ENCODE peak calls at places on chromosomes 13 and 19, in four cellular contexts. One of them, this sample, is unnamed. For H3K27me3, the result is how much of the 10 kb centered on the place peaks cover.

GRCh38 chr13:37148501-37148900 is 43.0 kb upstream of the CSNK1A1L start:
- DNase-seq in psoas muscle: no peak
- DNase-seq in right atrium auricular region: no peak
- DNase-seq in left ventricle myocardium inferior: no peak
- DNase-seq in this sample: no peak

GRCh38 chr19:7881910-7882309 is 6.4 kb upstream of the LRRC8E start:
- DNase-seq in psoas muscle: no peak
- DNase-seq in left ventricle myocardium inferior: no peak
- DNase-seq in right atrium auricular region: no peak
- DNase-seq in this sample: no peak

GRCh38 chr13:42707596-42707995 is 73.8 kb upstream of the FAM216B start:
- DNase-seq in psoas muscle: no peak
- DNase-seq in left ventricle myocardium inferior: no peak
- DNase-seq in right atrium auricular region: no peak
- DNase-seq in this sample: no peak

GRCh38 chr13:100933841-100934240 is 259.2 kb upstream of the TMTC4 start:
- DNase-seq in right atrium auricular region: no peak
- DNase-seq in left ventricle myocardium inferior: no peak
- DNase-seq in psoas muscle: no peak
- DNase-seq in this sample: no peak

GRCh38 chr13:114128624-114129522 is 3.5 kb downstream of the RASA3 start:
- DNase-seq in psoas muscle: peak
- DNase-seq in right atrium auricular region: peak
- DNase-seq in left ventricle myocardium inferior: peak
- DNase-seq in this sample: peak

GRCh38 chr19:50330365-50331078 is 1.3 kb upstream of the KCNC3 start:
- DNase-seq in right atrium auricular region: no peak
- DNase-seq in psoas muscle: peak
- DNase-seq in left ventricle myocardium inferior: peak
- DNase-seq in this sample: peak

GRCh38 chr13:44317752-44318550 is 55.7 kb upstream of the SERP2 start:
- DNase-seq in left ventricle myocardium inferior: no peak
- DNase-seq in psoas muscle: no peak
- DNase-seq in right atrium auricular region: no peak
- DNase-seq in this sample: no peak

GRCh38 chr13:24741016-24741662 is 22.8 kb upstream of the RNF17 start:
- DNase-seq in right atrium auricular region: no peak
- DNase-seq in left ventricle myocardium inferior: no peak
- DNase-seq in psoas muscle: no peak
- DNase-seq in this sample: no peak

GRCh38 chr19:28437390-28438346 is 775.3 kb downstream of the UQCRFS1 start:
- DNase-seq in left ventricle myocardium inferior: no peak
- DNase-seq in right atrium auricular region: no peak
- DNase-seq in psoas muscle: no peak
- DNase-seq in this sample: no peak

GRCh38 chr13:95355491-95355890 is 54.2 kb upstream of the ABCC4 start:
- DNase-seq in left ventricle myocardium inferior: no peak
- DNase-seq in psoas muscle: no peak
- DNase-seq in right atrium auricular region: no peak
- DNase-seq in this sample: no peak

GRCh38 chr13:29878101-29878500 is 27.7 kb upstream of the UBL3 start:
- DNase-seq in left ventricle myocardium inferior: no peak
- DNase-seq in psoas muscle: no peak
- DNase-seq in right atrium auricular region: no peak
- DNase-seq in this sample: no peak

GRCh38 chr13:94711561-94712286 is 621 bp downstream of the SOX21 start:
- DNase-seq in psoas muscle: no peak
- DNase-seq in left ventricle myocardium inferior: no peak
- DNase-seq in right atrium auricular region: no peak
- DNase-seq in this sample: no peak

GRCh38 chr13:20482275-20482761 is 43.3 kb downstream of the CRYL1 start:
- DNase-seq in right atrium auricular region: no peak
- DNase-seq in left ventricle myocardium inferior: no peak
- DNase-seq in psoas muscle: no peak
- DNase-seq in this sample: no peak

GRCh38 chr13:41334810-41335209 is 23.7 kb downstream of the NAA16 start:
- DNase-seq in psoas muscle: no peak
- DNase-seq in left ventricle myocardium inferior: no peak
- DNase-seq in right atrium auricular region: no peak
- DNase-seq in this sample: no peak

GRCh38 chr19:30802424-30803013 is 430.3 kb downstream of the ZNF536 start:
- DNase-seq in left ventricle myocardium inferior: no peak
- DNase-seq in psoas muscle: no peak
- DNase-seq in right atrium auricular region: no peak
- DNase-seq in this sample: no peak

GRCh38 chr19:33622809-33623511 is 1.2 kb downstream of the CHST8 start:
- DNase-seq in left ventricle myocardium inferior: no peak
- DNase-seq in right atrium auricular region: no peak
- DNase-seq in psoas muscle: no peak
- DNase-seq in this sample: no peak

GRCh38 chr13:103948477-103948876 is 882.3 kb upstream of the SLC10A2 start:
- DNase-seq in psoas muscle: no peak
- DNase-seq in left ventricle myocardium inferior: no peak
- DNase-seq in right atrium auricular region: no peak
- DNase-seq in this sample: no peak

GRCh38 chr19:33621811-33622504 is at the start of gene CHST8:
- DNase-seq in psoas muscle: peak
- DNase-seq in right atrium auricular region: no peak
- DNase-seq in left ventricle myocardium inferior: peak
- DNase-seq in this sample: no peak

GRCh38 chr13:44132710-44133109 is 240.9 kb upstream of the SERP2 start:
- DNase-seq in right atrium auricular region: peak
- DNase-seq in left ventricle myocardium inferior: peak
- DNase-seq in psoas muscle: peak
- DNase-seq in this sample: peak

DNA sequence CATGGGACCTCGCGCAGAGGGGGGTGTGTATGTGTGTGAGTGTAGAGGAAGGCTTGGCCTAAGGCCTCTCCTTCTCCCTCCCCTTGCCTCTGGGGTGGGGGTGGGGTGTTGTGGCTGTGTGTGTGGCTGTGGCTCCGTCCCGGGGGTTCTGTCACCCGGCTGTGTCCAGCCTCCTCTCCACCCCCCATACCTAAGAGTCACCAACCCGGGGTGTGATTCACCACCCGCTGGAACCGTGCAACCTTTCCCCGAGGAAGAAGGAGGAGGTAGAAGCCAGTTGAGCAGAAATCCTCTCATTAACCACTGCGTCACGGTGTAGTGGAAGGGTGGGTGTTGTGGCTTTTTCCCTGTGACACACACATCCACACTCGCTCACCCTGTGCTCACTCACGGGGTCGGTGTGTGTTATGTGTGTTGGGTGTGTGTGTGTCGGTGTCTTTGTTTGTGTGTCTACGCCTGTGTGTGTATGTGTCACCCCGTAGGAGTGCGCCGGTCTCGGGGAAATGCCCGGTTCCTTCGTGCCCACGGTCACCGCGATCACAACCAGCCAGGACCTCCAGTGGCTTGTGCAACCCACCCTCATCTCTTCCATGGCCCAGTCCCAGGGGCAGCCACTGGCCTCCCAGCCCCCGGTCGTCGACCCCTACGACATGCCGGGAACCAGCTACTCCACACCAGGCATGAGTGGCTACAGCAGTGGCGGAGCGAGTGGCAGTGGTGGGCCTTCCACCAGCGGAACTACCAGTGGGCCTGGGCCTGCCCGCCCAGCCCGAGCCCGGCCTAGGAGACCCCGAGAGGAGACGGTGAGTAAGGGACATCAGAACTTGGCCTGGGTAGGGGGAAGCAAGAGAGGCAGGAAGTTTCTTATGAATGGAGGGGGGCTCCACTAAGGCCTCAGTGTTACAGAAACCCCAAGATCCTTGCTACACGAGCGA is 2.6 kb downstream of the FOSB start:
- DNase-seq in right atrium auricular region: no peak
- DNase-seq in left ventricle myocardium inferior: no peak
- DNase-seq in psoas muscle: peak
- DNase-seq in this sample: no peak
- H3K27ac ChIP-seq in right atrium auricular region: peak
- H3K27ac ChIP-seq in left ventricle myocardium inferior: peak
- H3K27ac ChIP-seq in psoas muscle: peak
- H3K27ac ChIP-seq in this sample: peak

DNA sequence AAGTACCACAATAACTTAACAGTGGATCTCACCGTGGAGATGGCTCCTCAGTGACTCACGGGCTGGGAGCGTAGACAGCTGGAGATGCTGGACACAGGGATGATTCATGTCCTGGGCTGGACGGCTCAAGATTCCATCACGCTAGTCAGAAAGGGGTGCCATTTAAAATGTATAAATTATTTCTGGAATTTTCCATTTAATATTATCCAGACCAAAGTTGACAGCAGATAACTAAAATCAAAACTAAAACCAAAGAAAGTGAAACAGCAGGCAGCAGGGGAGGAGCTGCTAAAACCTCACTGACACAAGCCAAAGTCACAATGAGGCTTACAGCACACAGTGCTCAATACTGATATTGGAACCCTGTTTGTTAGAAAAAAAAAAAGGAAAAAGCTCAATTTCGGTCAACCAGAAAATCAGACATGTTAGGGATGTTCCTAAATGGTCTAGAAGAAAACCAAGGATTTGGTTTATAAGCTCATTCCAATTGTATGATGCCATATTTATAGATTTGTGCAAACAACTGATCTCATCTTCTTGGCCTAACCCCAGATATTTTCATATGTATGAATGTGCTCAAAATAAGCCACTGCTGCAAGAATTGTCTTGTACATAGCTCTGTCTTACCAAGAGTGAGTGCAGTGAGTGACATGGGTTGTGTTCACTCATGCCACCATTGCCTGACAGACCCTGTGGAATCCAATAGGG is 111.8 kb downstream of the SACS start:
- DNase-seq in right atrium auricular region: peak
- DNase-seq in left ventricle myocardium inferior: peak
- DNase-seq in psoas muscle: peak
- DNase-seq in this sample: no peak
- H3K4me3 ChIP-seq in right atrium auricular region: no peak
- H3K4me3 ChIP-seq in left ventricle myocardium inferior: peak
- H3K4me3 ChIP-seq in psoas muscle: peak
- H3K4me3 ChIP-seq in this sample: peak

DNA sequence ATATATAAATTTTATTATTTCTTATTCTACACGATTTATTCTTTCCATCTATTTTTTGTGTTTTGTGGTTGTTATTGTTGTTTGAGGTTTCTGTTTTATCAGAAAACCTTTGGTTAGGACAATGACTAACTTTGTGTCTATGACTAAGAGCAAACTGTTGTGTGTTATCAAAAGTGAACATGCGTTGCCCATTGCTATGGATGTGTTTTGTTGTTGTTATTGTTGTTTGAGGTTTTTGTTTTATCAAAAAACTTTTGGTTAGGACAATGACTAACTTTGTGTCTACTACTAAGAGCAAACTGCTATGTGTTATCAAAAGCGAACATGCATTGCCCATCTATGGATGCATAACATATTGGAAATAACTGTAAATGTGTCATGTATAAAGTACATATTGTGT is 692.3 kb downstream of the SLITRK1 start:
- DNase-seq in left ventricle myocardium inferior: no peak
- DNase-seq in right atrium auricular region: no peak
- DNase-seq in psoas muscle: no peak
- DNase-seq in this sample: no peak
- H3K27me3 ChIP-seq in left ventricle myocardium inferior: under half
- H3K27me3 ChIP-seq in right atrium auricular region: under half
- H3K27me3 ChIP-seq in psoas muscle: under half
- H3K27me3 ChIP-seq in this sample: under half

GRCh38 chr19:1905863-1906375 is 720 bp downstream of the ADAT3 start:
- DNase-seq in right atrium auricular region: no peak
- DNase-seq in left ventricle myocardium inferior: no peak
- DNase-seq in psoas muscle: peak
- DNase-seq in this sample: no peak
- H3K27ac ChIP-seq in right atrium auricular region: peak
- H3K27ac ChIP-seq in left ventricle myocardium inferior: peak
- H3K27ac ChIP-seq in psoas muscle: peak
- H3K27ac ChIP-seq in this sample: peak

DNA sequence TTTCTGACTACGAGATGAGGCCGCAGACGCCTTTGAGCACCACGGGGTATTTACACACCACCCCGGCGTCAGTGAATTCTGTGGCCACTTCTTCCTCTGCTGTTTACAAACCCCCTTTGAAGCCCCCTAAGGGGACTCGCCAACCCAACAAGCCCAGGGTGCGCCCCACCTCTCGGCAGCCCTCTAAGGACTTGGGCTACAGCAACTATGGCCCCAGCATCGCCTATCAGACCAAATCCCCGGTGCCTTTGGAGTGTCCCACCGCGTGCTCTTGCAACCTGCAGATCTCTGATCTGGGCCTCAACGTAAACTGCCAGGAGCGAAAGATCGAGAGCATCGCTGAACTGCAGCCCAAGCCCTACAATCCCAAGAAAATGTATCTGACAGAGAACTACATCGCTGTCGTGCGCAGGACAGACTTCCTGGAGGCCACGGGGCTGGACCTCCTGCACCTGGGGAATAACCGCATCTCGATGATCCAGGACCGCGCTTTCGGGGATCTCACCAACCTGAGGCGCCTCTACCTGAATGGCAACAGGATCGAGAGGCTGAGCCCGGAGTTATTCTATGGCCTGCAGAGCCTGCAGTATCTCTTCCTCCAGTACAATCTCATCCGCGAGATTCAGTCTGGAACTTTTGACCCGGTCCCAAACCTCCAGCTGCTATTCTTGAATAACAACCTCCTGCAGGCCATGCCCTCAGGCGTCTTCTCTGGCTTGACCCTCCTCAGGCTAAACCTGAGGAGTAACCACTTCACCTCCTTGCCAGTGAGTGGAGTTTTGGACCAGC is 5.3 kb downstream of the SLITRK5 start:
- DNase-seq in psoas muscle: no peak
- DNase-seq in right atrium auricular region: no peak
- DNase-seq in left ventricle myocardium inferior: no peak
- DNase-seq in this sample: no peak
- H3K4me3 ChIP-seq in psoas muscle: no peak
- H3K4me3 ChIP-seq in right atrium auricular region: no peak
- H3K4me3 ChIP-seq in left ventricle myocardium inferior: peak
- H3K4me3 ChIP-seq in this sample: no peak

DNA sequence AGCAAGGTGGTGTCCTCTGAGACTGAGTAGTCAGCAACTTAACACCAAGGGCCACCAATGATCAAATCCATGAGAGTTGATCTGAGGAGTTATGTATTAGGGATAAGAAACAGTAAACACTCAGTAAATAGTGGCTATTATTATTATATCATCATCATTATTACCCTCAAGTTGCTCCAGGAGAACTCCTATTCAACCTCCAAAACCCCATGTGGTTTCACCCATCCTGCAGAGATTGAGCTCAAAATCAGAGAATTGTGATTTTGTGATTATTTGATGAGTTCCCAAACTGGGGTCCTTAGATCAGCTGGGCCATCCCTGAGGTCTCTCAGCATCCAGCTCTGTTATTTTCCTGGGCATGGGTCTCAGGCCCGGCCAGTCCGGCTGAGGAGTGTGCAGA is 3.5 kb upstream of the CGB7 start:
- DNase-seq in right atrium auricular region: no peak
- DNase-seq in left ventricle myocardium inferior: no peak
- DNase-seq in psoas muscle: no peak
- DNase-seq in this sample: no peak
- H3K27me3 ChIP-seq in right atrium auricular region: under half
- H3K27me3 ChIP-seq in left ventricle myocardium inferior: half or more
- H3K27me3 ChIP-seq in psoas muscle: under half
- H3K27me3 ChIP-seq in this sample: under half

This sample was measured in lower lobe of right lung.